ENCODE peak calls at places on chromosomes 13 and 19, in four cellular contexts. G is HepG2, C is H1, D is K562. K is an unnamed sample.

GRCh38 chr19:49614096-49614857 is 23.3 kb downstream of the PRR12 start:
- DNase-seq in G (peak; percentile 51), C (no peak), D (no peak), K (no peak)

GRCh38 chr13:44300895-44301638 is 72.6 kb upstream of the SERP2 start:
- DNase-seq in G (no peak), C (no peak), D (no peak), K (peak; percentile 56)

GRCh38 chr19:4577020-4577782 is 17.7 kb upstream of the SEMA6B start:
- DNase-seq in D (peak; percentile 55), G (no peak), C (peak; percentile 55), K (no peak)

GRCh38 chr19:4555657-4556561 is 3.6 kb downstream of the SEMA6B start:
- DNase-seq in C (peak; percentile 79), D (peak; percentile 91), G (no peak), K (no peak)

GRCh38 chr19:1992759-1993260 is 22.7 kb downstream of the BTBD2 start:
- DNase-seq in C (peak; percentile 81), D (peak; percentile 99), G (no peak), K (no peak)

GRCh38 chr13:77563110-77563509 is 27.6 kb downstream of the SCEL start:
- DNase-seq in C (no peak), D (no peak), G (peak; percentile 7), K (no peak)

GRCh38 chr13:100550433-100550832 is 38.2 kb downstream of the GGACT start:
- DNase-seq in C (peak; percentile 45), D (no peak), G (no peak), K (no peak)

GRCh38 chr13:100434010-100434763 is 154.4 kb downstream of the GGACT start:
- DNase-seq in G (peak; percentile 20), D (no peak), C (no peak), K (peak; percentile 44)

GRCh38 chr19:2542341-2543069 is 66.6 kb downstream of the GADD45B start:
- DNase-seq in G (peak; percentile 63), D (no peak), C (no peak), K (no peak)

GRCh38 chr13:28488376-28489005 is 6.4 kb downstream of the FLT1 start:
- DNase-seq in D (no peak), C (no peak), G (no peak), K (no peak)

GRCh38 chr19:17448190-17448967 is at the start of gene TMEM221:
- DNase-seq in D (peak; percentile 91), C (peak; percentile 89), G (no peak), K (no peak)

GRCh38 chr13:84393981-84394625 is 511.8 kb upstream of the SLITRK1 start:
- DNase-seq in G (no peak), C (no peak), D (no peak), K (no peak)

GRCh38 chr19:584240-585001 is 5.3 kb upstream of the HCN2 start:
- DNase-seq in G (no peak), D (peak; percentile 73), C (peak; percentile 94), K (no peak)

GRCh38 chr13:74825170-74825948 is 656.6 kb downstream of the TBC1D4 start:
- DNase-seq in C (no peak), D (no peak), G (no peak), K (no peak)

GRCh38 chr19:491146-491741 is 5.0 kb upstream of the MADCAM1 start:
- DNase-seq in C (peak; percentile 67), D (peak; percentile 72), G (peak; percentile 34), K (no peak)

GRCh38 chr19:46732172-46732938 is 13.5 kb upstream of the FKRP start:
- DNase-seq in D (no peak), C (no peak), G (no peak), K (no peak)

GRCh38 chr19:2867025-2867991 is at the start of gene ZNF556:
- DNase-seq in C (no peak), D (peak; percentile 77), G (peak; percentile 100), K (no peak)

GRCh38 chr19:12757544-12758274 is 6.1 kb downstream of the BEST2 start:
- DNase-seq in D (peak; percentile 88), G (peak; percentile 70), C (peak; percentile 95), K (no peak)

GRCh38 chr13:75458696-75459422 is 23.1 kb downstream of the TBC1D4 start:
- DNase-seq in G (peak; percentile 97), C (no peak), D (no peak), K (peak; percentile 49)

GRCh38 chr13:52452470-52452869 is 2.0 kb upstream of the VPS36 start:
- DNase-seq in G (no peak), D (no peak), C (no peak), K (no peak)

GRCh38 chr13:75101997-75102720 is 379.8 kb downstream of the TBC1D4 start:
- DNase-seq in D (no peak), G (no peak), C (no peak), K (no peak)

GRCh38 chr13:23558675-23559536 is 11.3 kb upstream of the TNFRSF19 start:
- DNase-seq in D (no peak), G (peak; percentile 97), C (no peak), K (no peak)

GRCh38 chr13:25687622-25688225 is 315.9 kb downstream of the ATP8A2 start:
- DNase-seq in G (no peak), C (no peak), D (no peak), K (no peak)

GRCh38 chr13:41960700-41961697 is at the start of gene VWA8:
- DNase-seq in G (peak; percentile 59), D (peak; percentile 53), C (peak; percentile 92), K (no peak)

GRCh38 chr13:79802389-79803140 is 321.6 kb downstream of the NDFIP2 start:
- DNase-seq in C (no peak), G (no peak), D (no peak), K (no peak)

GRCh38 chr13:84873951-84874350 is 925.3 kb downstream of the SLITRK6 start:
- DNase-seq in G (no peak), D (no peak), C (no peak), K (no peak)

GRCh38 chr13:106596287-106596937 is 28.5 kb upstream of the ARGLU1 start:
- DNase-seq in D (no peak), G (no peak), C (no peak), K (no peak)

GRCh38 chr13:24905242-24905641 is 141.3 kb downstream of the RNF17 start:
- DNase-seq in D (no peak), G (no peak), C (no peak), K (no peak)

GRCh38 chr19:7482584-7483439 is 6.0 kb downstream of the PEX11G start:
- DNase-seq in G (no peak), D (peak; percentile 99), C (peak; percentile 88), K (no peak)

GRCh38 chr19:42455621-42456081 is 12.9 kb upstream of the CXCL17 start:
- DNase-seq in G (no peak), D (no peak), C (no peak), K (no peak)

GRCh38 chr13:107231941-107232340 is 664.0 kb upstream of the ARGLU1 start:
- DNase-seq in C (no peak), D (no peak), G (no peak), K (no peak)

GRCh38 chr13:94351292-94352000 is 128.0 kb downstream of the DCT start:
- DNase-seq in D (no peak), G (no peak), C (no peak), K (no peak)

GRCh38 chr19:6215701-6216235 is 64.0 kb downstream of the MLLT1 start:
- DNase-seq in C (no peak), G (no peak), D (no peak), K (no peak)

GRCh38 chr19:8337728-8338127 is 5.3 kb downstream of the KANK3 start:
- DNase-seq in D (no peak), G (no peak), C (no peak), K (no peak)

GRCh38 chr13:49791214-49791752 is 1.2 kb downstream of the KPNA3 start:
- DNase-seq in G (peak; percentile 84), D (no peak), C (no peak), K (peak; percentile 40)

GRCh38 chr13:72126424-72126823 is 259.4 kb upstream of the DACH1 start:
- DNase-seq in C (no peak), G (no peak), D (no peak), K (no peak)

GRCh38 chr19:49613374-49613773 is 22.4 kb downstream of the PRR12 start:
- DNase-seq in C (no peak), G (no peak), D (no peak), K (no peak)

GRCh38 chr13:39864221-39864620 is 208.8 kb downstream of the COG6 start:
- DNase-seq in G (no peak), C (no peak), D (no peak), K (no peak)
- TF ChIP-seq RFX5 in G (no peak), C (no peak), D (no peak), K (no peak)

DNA sequence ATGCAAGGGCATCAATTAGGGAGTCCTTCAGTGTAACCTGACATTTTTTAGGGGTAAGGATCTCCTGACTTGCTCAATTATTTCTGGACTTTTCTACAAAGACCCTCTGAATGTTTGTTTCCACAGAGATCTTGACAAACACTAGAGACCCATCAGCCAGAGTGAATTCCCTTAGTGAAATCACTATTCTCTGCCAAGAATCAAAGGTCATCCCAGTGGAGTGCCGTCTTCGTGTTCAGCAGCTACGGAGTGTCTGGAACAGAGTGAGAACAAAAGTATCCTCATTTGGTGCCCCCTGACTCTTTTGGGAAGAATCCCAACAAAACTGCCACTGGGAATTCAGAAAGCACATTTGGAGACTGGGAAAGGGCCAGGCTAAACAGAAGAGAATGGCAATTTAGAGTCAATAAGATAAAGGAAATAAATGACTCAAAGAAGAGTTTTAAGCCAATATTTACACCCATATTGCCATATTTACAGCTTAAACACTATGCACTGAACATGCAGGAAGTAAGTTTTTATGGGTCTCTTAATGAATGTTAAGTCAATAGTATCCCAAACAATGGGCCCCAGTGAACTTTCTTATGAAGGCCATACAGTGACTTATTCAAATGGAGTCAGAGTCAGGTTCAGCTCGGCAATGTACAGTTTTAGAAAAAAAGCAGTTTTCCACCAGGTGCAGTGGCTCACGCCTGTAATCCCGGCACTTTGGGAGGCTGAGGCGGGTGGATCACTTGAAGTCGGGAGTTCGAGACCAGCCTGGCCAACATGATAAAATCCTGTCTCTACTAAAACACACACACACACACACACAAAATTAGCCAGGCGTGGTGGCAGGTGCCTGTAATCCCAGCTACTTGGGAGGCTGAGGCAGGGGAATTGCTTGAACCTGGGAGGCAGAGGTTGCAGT is 392.6 kb downstream of the KLF5 start:
- DNase-seq in G (peak; percentile 62), D (no peak), C (no peak), K (no peak)
- TF ChIP-seq CBX5 in G (no peak), D (no peak), C (no peak), K (no peak)

GRCh38 chr13:113839536-113840204 is 24.2 kb downstream of the GAS6 start:
- DNase-seq in G (no peak), D (no peak), C (no peak), K (no peak)
- TF ChIP-seq RFX5 in G (no peak), D (no peak), C (no peak), K (no peak)

GRCh38 chr19:40472516-40472915 is 5.7 kb downstream of the SPTBN4 start:
- DNase-seq in C (no peak), G (no peak), D (no peak), K (no peak)

GRCh38 chr19:40471111-40471510 is 4.3 kb downstream of the SPTBN4 start:
- DNase-seq in G (no peak), D (no peak), C (no peak), K (no peak)

DNA sequence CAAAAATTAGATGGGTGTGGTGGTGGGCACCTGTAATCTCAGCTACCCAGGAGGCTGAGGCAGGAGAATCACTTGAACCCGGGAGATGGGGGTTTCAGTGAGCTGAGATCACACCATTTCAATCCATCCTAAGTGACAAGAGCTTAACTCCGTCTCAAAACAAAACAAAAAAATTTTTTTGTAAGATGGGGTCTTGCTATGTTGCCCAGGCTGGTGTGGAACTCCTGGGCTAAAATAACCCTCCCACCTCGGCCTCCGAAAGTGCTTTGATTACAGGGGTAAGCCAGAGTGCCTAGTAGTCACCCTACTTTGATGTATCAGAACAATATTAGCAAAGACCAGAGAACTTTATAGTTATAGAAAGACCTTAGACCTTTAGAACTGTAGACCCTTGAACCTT is 7.9 kb downstream of the SPTBN4 start:
- DNase-seq in D (no peak), C (no peak), G (no peak), K (no peak)
- TF ChIP-seq CBX5 in D (no peak), C (no peak), G (no peak), K (no peak)

K was measured in GM12878.